ENCODE peak calls at places on chromosome 3, in four cellular contexts. M is SJCRH30, T is upper lobe of right lung, A is tibial artery. I is an unnamed sample. For H3K4me1, the result is how much of the 10 kb centered on the place peaks cover.

GRCh38 chr3:107612581-107613182 is 89.9 kb downstream of the BBX start:
- DNase-seq in M (no peak), T (no peak), A (no peak), I (no peak)

GRCh38 chr3:108907194-108907593 is 46.5 kb downstream of the GUCA1C start:
- DNase-seq in M (no peak), T (no peak), A (no peak), I (no peak)

GRCh38 chr3:126677862-126678549 is 23.1 kb upstream of the TXNRD3 start:
- DNase-seq in M (no peak), T (no peak), A (no peak), I (no peak)

GRCh38 chr3:147945968-147946519 is 536.9 kb downstream of the ZIC1 start:
- DNase-seq in M (no peak), T (no peak), A (no peak), I (peak)

GRCh38 chr3:62332017-62332416 is 41.3 kb downstream of the FEZF2 start:
- DNase-seq in M (no peak), T (no peak), A (no peak), I (no peak)

GRCh38 chr3:179819379-179819778 is 166.5 kb downstream of the USP13 start:
- DNase-seq in M (no peak), T (no peak), A (no peak), I (no peak)

GRCh38 chr3:122010506-122010905 is 11.5 kb downstream of the ILDR1 start:
- DNase-seq in M (no peak), T (no peak), A (no peak), I (no peak)

GRCh38 chr3:134598813-134599563 is 51.8 kb downstream of the KY start:
- DNase-seq in M (no peak), T (no peak), A (no peak), I (no peak)

GRCh38 chr3:44099566-44100297 is 142.0 kb upstream of the TOPAZ1 start:
- DNase-seq in M (no peak), T (no peak), A (no peak), I (no peak)

GRCh38 chr3:118472586-118472985 is 562.1 kb downstream of the IGSF11 start:
- DNase-seq in M (no peak), T (no peak), A (no peak), I (no peak)

GRCh38 chr3:21672303-21672702 is 78.7 kb downstream of the ZNF385D start:
- DNase-seq in M (peak), T (no peak), A (no peak), I (no peak)

GRCh38 chr3:154904328-154904727 is 175.8 kb upstream of the MME start:
- DNase-seq in M (no peak), T (no peak), A (no peak), I (no peak)

GRCh38 chr3:44554626-44555592 is at the start of gene ZKSCAN7:
- DNase-seq in M (peak), T (peak), A (peak), I (peak)

GRCh38 chr3:36696799-36697198 is 67.6 kb downstream of the DCLK3 start:
- DNase-seq in M (peak), T (no peak), A (no peak), I (no peak)

GRCh38 chr3:45618081-45618509 is 23.5 kb downstream of the LIMD1 start:
- DNase-seq in M (no peak), T (peak), A (peak), I (no peak)

GRCh38 chr3:86934851-86935250 is 56.1 kb downstream of the VGLL3 start:
- DNase-seq in M (peak), T (no peak), A (no peak), I (no peak)

GRCh38 chr3:120071259-120071658 is 23.0 kb downstream of the GSK3B start:
- DNase-seq in M (no peak), T (no peak), A (no peak), I (no peak)

GRCh38 chr3:103712320-103713008 is 1277.6 kb downstream of the ZPLD1 start:
- DNase-seq in M (no peak), T (no peak), A (no peak), I (no peak)

GRCh38 chr3:30770387-30770786 is 124.1 kb downstream of the GADL1 start:
- DNase-seq in M (peak), T (no peak), A (peak), I (peak)

GRCh38 chr3:149534671-149535394 is 60.3 kb downstream of the TM4SF4 start:
- DNase-seq in M (peak), T (no peak), A (no peak), I (no peak)

GRCh38 chr3:45646051-45646585 is 43.1 kb upstream of the SACM1L start:
- DNase-seq in M (no peak), T (peak), A (peak), I (peak)

GRCh38 chr3:135908225-135908624 is 57.3 kb upstream of the PPP2R3A start:
- DNase-seq in M (peak), T (no peak), A (no peak), I (no peak)

GRCh38 chr3:190586631-190587000 is 72.7 kb downstream of the IL1RAP start:
- DNase-seq in M (no peak), T (no peak), A (no peak), I (no peak)

GRCh38 chr3:5022187-5022965 is 43.1 kb downstream of the BHLHE40 start:
- DNase-seq in M (no peak), T (no peak), A (no peak), I (no peak)

DNA sequence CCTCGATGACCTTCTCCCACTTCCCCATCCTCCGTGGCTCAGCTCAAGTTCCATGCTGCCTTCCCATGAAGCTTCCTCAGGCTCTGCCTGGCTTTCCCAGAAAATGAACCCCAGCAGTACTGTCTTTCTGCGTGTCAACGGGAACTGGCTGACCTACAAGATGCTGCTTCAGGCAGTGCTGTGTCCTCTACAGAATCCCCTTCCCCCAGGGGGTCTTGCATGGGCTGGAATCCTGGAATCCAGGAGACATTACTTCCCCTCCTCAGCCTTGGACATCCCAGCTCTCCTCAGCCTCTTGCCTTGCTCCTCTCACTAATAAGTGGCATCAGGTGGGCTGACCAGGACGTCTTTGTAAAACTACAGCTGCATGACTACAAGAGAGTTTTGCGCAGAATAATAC is 5.4 kb downstream of the CCDC12 start:
- DNase-seq in M (no peak), T (no peak), A (no peak), I (no peak)
- H3K4me1 ChIP-seq in M (under half), T (half or more), A (under half), I (half or more)

GRCh38 chr3:124773351-124774304 is 43.4 kb downstream of the UMPS start:
- DNase-seq in M (no peak), T (no peak), A (no peak), I (no peak)

GRCh38 chr3:124770341-124771082 is 40.3 kb downstream of the UMPS start:
- DNase-seq in M (peak), T (no peak), A (peak), I (peak)

GRCh38 chr3:124774305-124774673 is 44.0 kb downstream of the UMPS start:
- DNase-seq in M (peak), T (no peak), A (no peak), I (no peak)

GRCh38 chr3:124771083-124771445 is 40.8 kb downstream of the UMPS start:
- DNase-seq in M (no peak), T (no peak), A (no peak), I (no peak)

GRCh38 chr3:124772081-124772831 is 42.0 kb downstream of the UMPS start:
- DNase-seq in M (peak), T (no peak), A (no peak), I (peak)
- H3K4me1 ChIP-seq in M (half or more), T (under half), A (under half), I (under half)

DNA sequence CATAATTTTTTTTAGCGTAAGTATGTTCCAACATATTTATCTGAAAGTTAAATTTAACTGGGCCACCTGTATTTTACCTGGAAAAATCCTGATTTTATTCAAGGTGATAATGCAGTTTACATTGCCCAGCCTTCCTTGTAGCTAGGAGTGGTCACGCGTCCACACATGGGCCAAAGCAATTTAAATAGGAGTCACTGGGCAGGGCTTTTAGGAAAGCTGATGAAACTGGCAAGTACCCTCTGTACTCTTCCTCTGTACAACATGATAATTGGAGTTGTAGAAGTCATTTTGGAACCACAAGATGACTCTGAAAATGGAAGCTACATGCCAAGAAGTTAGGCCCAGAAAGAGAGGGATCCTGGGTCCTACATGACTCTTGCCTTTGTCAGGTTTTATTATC is 9.5 kb downstream of the BTD start:
- DNase-seq in M (no peak), T (no peak), A (no peak), I (peak)
- H3K4me1 ChIP-seq in M (under half), T (under half), A (under half), I (under half)

GRCh38 chr3:152281032-152281713 is 12.4 kb downstream of the MBNL1 start:
- DNase-seq in M (no peak), T (no peak), A (no peak), I (no peak)
- H3K4me1 ChIP-seq in M (under half), T (half or more), A (under half), I (half or more)

GRCh38 chr3:50167782-50168317 is 12.7 kb downstream of the SEMA3F start:
- DNase-seq in M (no peak), T (no peak), A (no peak), I (no peak)
- H3K4me1 ChIP-seq in M (under half), T (half or more), A (under half), I (half or more)

DNA sequence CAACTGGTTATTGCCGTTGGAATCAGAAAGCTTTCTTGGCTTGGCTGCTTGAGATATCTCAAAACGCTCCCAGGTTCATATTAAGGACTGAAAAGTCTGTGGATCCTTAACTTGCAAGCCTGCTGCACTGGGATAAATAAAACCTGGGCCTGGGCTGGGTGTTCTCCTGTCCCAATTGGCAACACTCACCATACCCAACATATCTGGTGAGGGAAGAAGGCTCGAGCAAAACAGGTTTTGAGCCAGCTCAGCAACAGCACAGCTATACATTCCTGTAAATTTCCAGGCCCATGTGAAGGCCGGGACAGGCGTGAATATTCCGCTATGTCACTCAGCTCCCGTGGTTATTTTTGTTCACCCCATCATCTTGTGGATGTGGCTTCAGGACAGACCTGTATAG is 169.0 kb upstream of the BCL6 start:
- DNase-seq in M (no peak), T (no peak), A (no peak), I (peak)
- H3K4me1 ChIP-seq in M (under half), T (under half), A (under half), I (half or more)

DNA sequence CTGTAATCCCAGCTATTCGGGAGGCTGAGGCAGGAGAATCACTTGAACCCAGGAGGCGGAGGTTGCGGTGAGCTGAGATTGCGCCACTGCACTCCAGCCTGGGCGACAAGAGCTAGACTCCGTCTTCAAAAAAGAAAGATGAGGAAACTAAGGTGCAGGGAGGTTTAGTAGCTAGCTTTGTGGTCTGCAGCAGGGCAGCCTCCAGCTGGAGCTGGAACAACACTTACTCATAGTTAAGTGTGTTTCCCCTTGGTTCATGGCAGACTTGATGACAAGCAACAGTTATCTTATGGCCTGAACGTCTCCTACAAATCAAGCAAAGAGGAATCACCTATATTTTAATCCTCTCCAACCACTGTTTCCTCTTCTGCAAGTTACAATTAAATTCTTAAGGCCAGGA is 12.6 kb downstream of the KAT2B start:
- DNase-seq in M (no peak), T (no peak), A (no peak), I (no peak)
- H3K4me1 ChIP-seq in M (under half), T (under half), A (under half), I (under half)

DNA sequence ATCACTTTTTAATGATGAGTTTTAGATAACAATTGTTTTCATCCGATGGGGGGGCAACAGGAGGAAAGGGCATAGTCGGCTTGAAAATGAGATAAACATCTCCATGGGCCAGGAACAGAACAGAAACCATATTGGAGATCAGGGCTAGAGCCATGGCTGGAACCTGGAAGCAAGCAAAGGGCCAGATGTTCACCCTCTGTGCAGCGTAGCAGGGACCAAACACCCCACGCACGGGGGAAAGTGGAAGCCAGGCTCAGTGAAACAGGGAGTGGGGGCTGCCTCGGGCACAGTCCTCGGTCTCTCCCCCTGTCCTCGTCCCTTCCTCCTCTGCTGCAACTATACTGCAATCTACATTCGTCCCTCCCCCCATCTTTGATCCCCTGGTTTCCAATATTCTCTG is 121.7 kb downstream of the XXYLT1 start:
- DNase-seq in M (no peak), T (no peak), A (no peak), I (no peak)
- H3K4me1 ChIP-seq in M (under half), T (half or more), A (under half), I (under half)

GRCh38 chr3:13095408-13095861 is 22.2 kb upstream of the IQSEC1 start:
- DNase-seq in M (no peak), T (no peak), A (no peak), I (no peak)

GRCh38 chr3:13093687-13094086 is 20.5 kb upstream of the IQSEC1 start:
- DNase-seq in M (no peak), T (no peak), A (no peak), I (no peak)

GRCh38 chr3:13092621-13093339 is 19.6 kb upstream of the IQSEC1 start:
- DNase-seq in M (no peak), T (no peak), A (no peak), I (peak)

GRCh38 chr3:13088020-13089006 is 15.1 kb upstream of the IQSEC1 start:
- DNase-seq in M (peak), T (no peak), A (no peak), I (no peak)

GRCh38 chr3:13091898-13092620 is 18.8 kb upstream of the IQSEC1 start:
- DNase-seq in M (peak), T (peak), A (peak), I (peak)
- H3K4me1 ChIP-seq in M (under half), T (under half), A (under half), I (under half)

DNA sequence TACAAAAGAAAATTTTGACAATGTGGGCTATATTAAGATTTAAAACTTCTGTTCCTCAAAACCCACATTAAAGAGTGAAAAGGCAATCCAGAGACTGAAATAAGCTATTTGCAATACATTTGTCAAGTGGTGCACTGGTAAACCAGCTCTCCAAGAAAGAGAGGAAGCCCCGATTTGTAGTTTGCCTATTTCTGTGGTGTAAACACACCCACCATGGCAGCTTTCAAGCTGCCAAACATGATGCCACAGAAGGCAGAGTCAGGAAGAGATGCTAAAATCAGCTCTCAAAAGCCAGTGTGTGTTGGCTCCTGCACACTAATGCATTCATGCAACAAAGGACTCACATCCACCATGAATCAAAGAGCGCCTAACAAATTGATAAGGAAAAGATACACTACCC is 17.5 kb downstream of the RFTN1 start:
- DNase-seq in M (no peak), T (no peak), A (no peak), I (no peak)
- H3K4me1 ChIP-seq in M (under half), T (under half), A (under half), I (under half)

I was measured in gastrocnemius medialis.